ENCODE peak calls at places on chromosomes 3 and 15, in six cellular contexts. F, P, T, S, K and V are unnamed samples.

GRCh38 chr3:55488398-55489055 is 1.4 kb upstream of the WNT5A start:
- DNase-seq in S (peak), K (peak), P (peak), F (no peak), T (peak), V (peak)

GRCh38 chr3:12947504-12948369 is 106.4 kb upstream of the RPL32 start:
- DNase-seq in F (no peak), K (no peak), T (peak), S (no peak), P (peak), V (peak)

GRCh38 chr3:15319575-15319974 is 12.8 kb downstream of the SH3BP5 start:
- DNase-seq in P (peak), F (no peak), K (no peak), T (no peak), S (no peak), V (peak)

GRCh38 chr3:133441867-133442270 is 42.0 kb downstream of the BFSP2 start:
- DNase-seq in S (no peak), K (no peak), P (no peak), T (no peak), F (peak), V (no peak)

GRCh38 chr15:71295242-71296031 is 180.2 kb downstream of the THSD4 start:
- DNase-seq in P (peak), F (no peak), S (no peak), K (no peak), T (no peak), V (no peak)

GRCh38 chr15:25849431-25849921 is 13.7 kb downstream of the ATP10A start:
- DNase-seq in P (peak), K (no peak), S (no peak), T (no peak), F (no peak), V (no peak)

GRCh38 chr3:42762046-42762724 is 10.9 kb downstream of the CCDC13 start:
- DNase-seq in S (no peak), K (no peak), F (no peak), P (no peak), T (no peak), V (no peak)

GRCh38 chr15:42027521-42027920 is 6.7 kb upstream of the PLA2G4E start:
- DNase-seq in K (no peak), P (no peak), F (no peak), T (peak), S (no peak), V (no peak)

GRCh38 chr15:52093167-52093538 is 19.4 kb downstream of the BCL2L10 start:
- DNase-seq in P (no peak), S (no peak), K (no peak), F (no peak), T (no peak), V (no peak)

GRCh38 chr3:149454746-149455145 is 19.8 kb upstream of the TM4SF4 start:
- DNase-seq in F (no peak), S (no peak), K (no peak), P (no peak), T (no peak), V (no peak)

GRCh38 chr15:79179108-79179561 is 88.6 kb upstream of the RASGRF1 start:
- DNase-seq in S (no peak), P (no peak), K (no peak), F (no peak), T (no peak), V (no peak)

GRCh38 chr15:71708052-71708432 is 102.3 kb upstream of the NR2E3 start:
- DNase-seq in T (no peak), F (no peak), K (no peak), S (no peak), P (peak), V (peak)

GRCh38 chr3:37715976-37716375 is 145.7 kb upstream of the CTDSPL start:
- DNase-seq in T (no peak), K (no peak), F (no peak), S (no peak), P (no peak), V (no peak)

GRCh38 chr3:12392101-12392878 is 92.0 kb upstream of the TSEN2 start:
- DNase-seq in T (no peak), S (no peak), P (no peak), K (no peak), F (no peak), V (no peak)

GRCh38 chr3:45537960-45538640 is 56.5 kb upstream of the LIMD1 start:
- DNase-seq in S (peak), F (no peak), P (peak), K (no peak), T (no peak), V (peak)

GRCh38 chr3:175668300-175668699 is 809.2 kb downstream of the NAALADL2 start:
- DNase-seq in S (no peak), K (no peak), P (no peak), T (no peak), F (no peak), V (no peak)

GRCh38 chr3:186930639-186931486 is 537 bp downstream of the ST6GAL1 start:
- DNase-seq in P (peak), F (peak), T (peak), S (peak), K (no peak), V (peak)

GRCh38 chr3:119219069-119219468 is 21.6 kb downstream of the B4GALT4 start:
- DNase-seq in S (peak), T (no peak), F (no peak), P (no peak), K (no peak), V (no peak)

GRCh38 chr3:117006123-117006522 is 296.5 kb downstream of the TUSC7 start:
- DNase-seq in T (no peak), F (no peak), P (no peak), K (no peak), S (no peak), V (no peak)

GRCh38 chr3:49470714-49471420 is 800 bp downstream of the DAG1 start:
- DNase-seq in K (no peak), F (no peak), S (no peak), P (no peak), T (no peak), V (peak)

GRCh38 chr3:49471856-49472495 is 1.9 kb downstream of the DAG1 start:
- DNase-seq in K (no peak), S (no peak), P (no peak), T (no peak), F (no peak), V (peak)

DNA sequence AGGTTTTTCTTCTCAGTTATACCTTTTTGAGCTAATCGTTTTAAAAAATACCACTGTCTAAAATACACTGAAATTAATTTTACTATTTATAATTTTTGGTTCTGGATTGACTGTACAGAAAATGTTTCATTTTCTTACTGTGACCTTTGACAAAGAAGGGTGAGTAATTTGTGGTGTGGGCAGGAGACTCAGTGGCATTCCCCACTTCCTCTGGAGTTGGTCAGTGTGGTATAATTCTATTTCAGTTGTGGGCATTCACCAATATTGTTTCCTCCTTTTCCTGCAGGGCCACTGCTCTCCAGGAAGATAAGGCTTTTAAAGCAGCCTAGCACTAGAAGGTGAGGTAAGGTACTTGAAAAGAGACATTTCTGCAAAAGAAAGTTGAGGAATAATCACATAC is 6.5 kb downstream of the DAG1 start:
- DNase-seq in K (no peak), P (no peak), T (no peak), F (no peak), S (no peak), V (no peak)
- H3K27ac ChIP-seq in K (no peak), P (no peak), T (no peak), F (no peak), S (peak), V (no peak)

DNA sequence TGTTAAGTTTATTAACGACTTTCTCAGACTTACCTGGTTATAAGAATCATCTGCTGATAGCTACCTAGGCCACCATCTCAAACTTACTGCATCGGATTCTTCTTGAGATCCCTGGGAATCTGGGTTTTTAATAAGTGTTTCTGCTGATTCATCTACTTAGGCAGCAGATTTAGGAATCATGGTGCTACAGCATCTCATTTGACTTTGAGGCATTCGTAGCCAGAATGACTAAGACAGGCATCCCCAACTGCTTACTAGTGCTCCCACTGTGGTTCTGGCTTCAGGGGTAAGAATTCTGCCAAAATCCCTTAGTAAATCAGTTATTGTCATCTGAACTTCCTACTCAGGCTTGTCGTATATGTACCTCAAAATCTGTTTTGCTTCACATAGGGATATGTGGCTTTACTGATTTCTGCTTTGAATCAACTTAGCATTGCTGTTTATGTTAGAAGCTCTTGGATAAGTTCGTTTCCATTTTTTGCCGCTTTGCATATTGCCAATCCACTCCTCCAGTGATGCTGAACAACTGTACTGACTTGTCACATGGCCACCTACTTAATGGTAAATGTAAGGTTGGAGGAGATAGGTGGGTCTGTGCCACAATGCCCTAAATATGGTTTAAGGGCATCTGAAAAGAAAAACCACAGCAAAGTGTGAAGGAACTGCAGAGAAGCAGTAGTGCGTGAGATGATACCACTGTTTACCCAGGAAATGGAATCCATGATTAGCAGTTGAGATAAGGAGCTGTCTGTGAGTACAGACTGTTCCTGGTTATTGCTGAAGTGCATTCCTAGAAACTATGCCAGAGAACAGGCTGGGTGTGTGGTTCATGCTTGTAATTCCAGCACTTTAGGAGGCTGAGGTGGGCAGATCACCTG is 60.3 kb downstream of the MAP6D1 start:
- DNase-seq in S (no peak), K (no peak), P (no peak), F (no peak), T (no peak), V (no peak)
- H3K27ac ChIP-seq in S (no peak), K (peak), P (no peak), F (no peak), T (peak), V (no peak)

DNA sequence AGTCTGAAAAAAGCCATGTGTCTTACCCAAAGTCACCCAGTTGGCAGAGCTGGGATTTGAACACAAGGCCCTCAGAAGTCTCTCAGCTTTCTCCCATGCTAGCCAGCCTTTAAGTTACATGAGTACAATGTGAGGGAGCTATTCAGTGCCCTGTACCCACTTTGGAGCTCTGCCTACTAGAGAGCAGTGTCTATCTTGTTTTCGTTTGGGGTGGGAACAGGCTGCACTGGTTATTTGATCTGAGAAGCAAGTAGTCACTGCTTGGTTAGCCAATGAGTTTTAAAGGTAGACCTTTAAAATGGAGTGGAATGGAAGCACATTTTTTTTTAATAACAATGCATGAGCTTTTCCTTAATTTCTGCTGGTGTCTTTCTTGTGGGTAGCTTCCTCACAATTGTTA is 231.1 kb upstream of the BHLHE40 start:
- DNase-seq in K (no peak), P (no peak), T (no peak), S (no peak), F (no peak), V (no peak)
- H3K27ac ChIP-seq in K (peak), P (no peak), T (no peak), S (no peak), F (no peak), V (no peak)

GRCh38 chr3:129535075-129535474 is 6.6 kb downstream of the RHO start:
- DNase-seq in S (no peak), T (no peak), K (no peak), P (no peak), F (no peak), V (no peak)
- H3K27ac ChIP-seq in S (no peak), T (no peak), K (no peak), P (no peak), F (no peak), V (no peak)

GRCh38 chr3:114411811-114412803 is 118.3 kb downstream of the TIGIT start:
- DNase-seq in F (no peak), P (peak), S (no peak), K (no peak), T (no peak), V (no peak)
- H3K27ac ChIP-seq in F (no peak), P (peak), S (no peak), K (peak), T (peak), V (no peak)

GRCh38 chr3:3665546-3665945 is 133.7 kb upstream of the LRRN1 start:
- DNase-seq in K (no peak), T (no peak), P (no peak), F (no peak), S (no peak), V (no peak)
- H3K27ac ChIP-seq in K (no peak), T (no peak), P (no peak), F (no peak), S (no peak), V (no peak)

GRCh38 chr15:100923902-100924301 is 4.7 kb downstream of the LRRK1 start:
- DNase-seq in K (no peak), T (no peak), F (no peak), S (no peak), P (no peak), V (no peak)
- H3K27ac ChIP-seq in K (peak), T (no peak), F (no peak), S (no peak), P (no peak), V (no peak)

GRCh38 chr15:74995779-74996765 is 709 bp downstream of the SCAMP5 start:
- DNase-seq in S (peak), T (no peak), K (peak), P (peak), F (no peak), V (peak)
- H3K27ac ChIP-seq in S (no peak), T (no peak), K (peak), P (no peak), F (no peak), V (no peak)

DNA sequence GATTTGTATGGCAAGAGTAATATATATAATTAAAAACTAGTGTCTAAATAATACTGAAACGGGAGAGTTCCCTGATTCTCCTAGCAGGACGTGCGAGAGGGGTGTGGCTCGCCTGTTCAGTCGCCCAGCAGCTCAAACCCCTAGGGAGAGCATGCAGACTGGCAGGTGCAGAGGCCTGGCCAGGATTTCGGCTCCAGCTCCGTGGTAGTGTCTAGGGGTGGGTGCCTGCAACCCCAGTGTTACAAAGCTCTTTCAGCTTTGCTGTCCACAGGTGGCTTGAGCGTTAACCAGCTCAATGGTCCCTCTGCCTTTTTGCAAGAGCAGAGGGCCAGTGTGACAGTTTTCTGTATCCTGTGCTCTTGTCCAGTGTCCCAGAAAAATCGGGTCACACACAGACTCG is 226.6 kb downstream of the ALCAM start:
- DNase-seq in K (no peak), S (no peak), F (no peak), P (no peak), T (no peak), V (no peak)
- H3K27ac ChIP-seq in K (no peak), S (no peak), F (no peak), P (no peak), T (no peak), V (no peak)